ENCODE peak calls at places on chromosomes 4 and X, in seven cellular contexts. R, Q, X, O, S, G and J are unnamed samples.

GRCh38 chrX:118941147-118941546 is 33.3 kb upstream of the LONRF3 start:
- DNase-seq in S (no peak), Q (no peak), R (no peak), X (no peak), O (no peak), G (no peak), J (no peak)

GRCh38 chrX:40152706-40153334 is 55.1 kb upstream of the BCOR start:
- DNase-seq in O (peak; percentile 60), Q (peak; percentile 83), X (no peak), G (no peak), R (no peak), S (no peak), J (peak; percentile 39)

GRCh38 chr4:7186081-7186480 is 6.3 kb upstream of the SORCS2 start:
- DNase-seq in G (no peak), O (peak; percentile 55), R (no peak), S (no peak), X (peak; percentile 48), Q (peak; percentile 59), J (peak; percentile 59)

GRCh38 chr4:161564230-161564834 is 599.5 kb downstream of the FSTL5 start:
- DNase-seq in S (no peak), X (no peak), Q (no peak), G (no peak), R (no peak), O (no peak), J (no peak)

GRCh38 chr4:94446386-94446785 is 5.4 kb upstream of the PDLIM5 start:
- DNase-seq in R (no peak), O (no peak), X (no peak), Q (no peak), G (peak; percentile 86), S (peak; percentile 47), J (no peak)

GRCh38 chr4:174853629-174854028 is 24.6 kb upstream of the GLRA3 start:
- DNase-seq in O (no peak), R (no peak), S (no peak), G (no peak), X (no peak), Q (no peak), J (no peak)

GRCh38 chr4:180057891-180058643 is 2185.1 kb upstream of the TENM3 start:
- DNase-seq in X (peak; percentile 12), R (peak; percentile 68), Q (peak; percentile 69), S (no peak), O (peak; percentile 62), G (no peak), J (peak; percentile 59)

GRCh38 chr4:77036206-77036605 is 39.6 kb downstream of the CCNI start:
- DNase-seq in R (no peak), O (no peak), S (peak; percentile 78), G (peak; percentile 92), X (no peak), Q (no peak), J (no peak)

GRCh38 chrX:121036951-121037350 is 10.5 kb upstream of the GLUD2 start:
- DNase-seq in Q (no peak), R (no peak), S (no peak), X (no peak), G (no peak), O (no peak), J (no peak)

GRCh38 chrX:118974088-118974907 is at the start of gene LONRF3:
- DNase-seq in Q (peak; percentile 88), O (no peak), R (peak; percentile 2), G (peak; percentile 20), S (no peak), X (peak; percentile 66), J (peak; percentile 39)

GRCh38 chr4:119307606-119308005 is 14.3 kb downstream of the FABP2 start:
- DNase-seq in Q (no peak), R (no peak), G (no peak), S (no peak), O (no peak), X (no peak), J (no peak)

GRCh38 chrX:44945736-44946135 is 72.7 kb downstream of the KDM6A start:
- DNase-seq in Q (no peak), X (peak; percentile 13), S (no peak), O (no peak), G (no peak), R (no peak), J (no peak)

GRCh38 chrX:106726485-106727437 is at the start of gene RNF128:
- DNase-seq in S (no peak), O (peak; percentile 78), X (peak; percentile 8), R (no peak), G (peak; percentile 11), Q (peak; percentile 83), J (peak; percentile 61)

GRCh38 chrX:87621697-87622096 is 104.1 kb downstream of the KLHL4 start:
- DNase-seq in R (no peak), G (peak; percentile 34), O (no peak), X (no peak), Q (no peak), S (no peak), J (no peak)

GRCh38 chr4:40530961-40531635 is 98.6 kb downstream of the RBM47 start:
- DNase-seq in R (no peak), S (no peak), O (no peak), Q (no peak), X (no peak), G (no peak), J (no peak)

GRCh38 chr4:40531636-40532023 is 98.0 kb downstream of the RBM47 start:
- DNase-seq in Q (no peak), O (no peak), G (no peak), S (no peak), R (no peak), X (no peak), J (no peak)

GRCh38 chr4:40540801-40541200 is 88.9 kb downstream of the RBM47 start:
- DNase-seq in G (no peak), R (no peak), S (no peak), X (no peak), Q (no peak), O (no peak), J (no peak)

DNA sequence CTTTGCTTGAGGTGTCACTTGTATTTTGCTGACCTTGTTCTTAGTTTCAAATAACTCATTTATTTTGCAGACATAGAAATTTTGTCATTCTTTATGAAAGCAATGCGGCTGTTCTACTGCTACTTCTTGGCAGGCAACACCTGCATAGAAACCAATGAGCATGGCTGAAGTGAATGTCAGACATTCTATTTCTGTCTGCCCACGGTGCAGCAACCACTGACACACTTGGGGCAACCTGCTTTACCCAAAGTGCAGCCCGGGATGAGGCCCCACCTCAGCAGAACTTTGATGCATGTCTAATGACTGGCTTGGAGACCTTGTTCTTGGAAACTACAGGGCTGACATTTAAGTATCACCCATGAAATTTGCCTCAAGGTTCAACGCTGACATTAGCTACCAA is 93.6 kb downstream of the RBM47 start:
- DNase-seq in O (no peak), X (peak; percentile 8), R (peak; percentile 40), S (no peak), Q (no peak), G (no peak), J (no peak)
- TF ChIP-seq CTCF in O (no peak), X (no peak), R (no peak), S (no peak), Q (no peak), G (no peak), J (no peak)

DNA sequence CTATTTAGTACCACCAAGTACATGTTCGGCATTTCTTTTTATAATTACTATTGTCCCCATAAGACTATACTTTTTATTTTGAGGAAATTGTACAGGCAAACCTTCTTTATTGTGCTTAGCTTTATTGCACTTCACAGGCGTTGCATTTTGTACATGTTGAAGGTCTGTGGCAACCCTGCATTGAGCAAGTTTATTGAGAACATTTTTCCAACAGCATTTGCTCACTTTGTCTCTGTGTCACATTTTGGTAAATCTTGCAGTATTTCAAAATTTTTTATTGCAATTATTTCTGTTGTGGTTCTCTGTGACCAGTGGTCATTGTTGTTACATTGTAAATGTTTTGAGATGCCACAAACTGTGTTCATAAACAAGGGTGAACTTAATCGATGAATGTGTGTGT is 10.8 kb upstream of the CXCL5 start:
- DNase-seq in O (no peak), R (no peak), G (no peak), Q (no peak), X (no peak), S (no peak), J (no peak)
- TF ChIP-seq CTCF in O (no peak), R (no peak), G (no peak), Q (no peak), X (no peak), S (no peak), J (no peak)

GRCh38 chrX:131818297-131818936 is 204.7 kb upstream of the STK26 start:
- DNase-seq in X (no peak), Q (no peak), R (no peak), G (no peak), S (no peak), O (no peak), J (no peak)

GRCh38 chrX:131821945-131822622 is 201.0 kb upstream of the STK26 start:
- DNase-seq in O (no peak), S (no peak), Q (no peak), R (peak; percentile 67), X (no peak), G (peak; percentile 67), J (no peak)

GRCh38 chrX:131812847-131813825 is 210.0 kb upstream of the STK26 start:
- DNase-seq in X (peak; percentile 70), R (peak; percentile 78), Q (no peak), G (peak; percentile 58), S (no peak), O (no peak), J (no peak)

DNA sequence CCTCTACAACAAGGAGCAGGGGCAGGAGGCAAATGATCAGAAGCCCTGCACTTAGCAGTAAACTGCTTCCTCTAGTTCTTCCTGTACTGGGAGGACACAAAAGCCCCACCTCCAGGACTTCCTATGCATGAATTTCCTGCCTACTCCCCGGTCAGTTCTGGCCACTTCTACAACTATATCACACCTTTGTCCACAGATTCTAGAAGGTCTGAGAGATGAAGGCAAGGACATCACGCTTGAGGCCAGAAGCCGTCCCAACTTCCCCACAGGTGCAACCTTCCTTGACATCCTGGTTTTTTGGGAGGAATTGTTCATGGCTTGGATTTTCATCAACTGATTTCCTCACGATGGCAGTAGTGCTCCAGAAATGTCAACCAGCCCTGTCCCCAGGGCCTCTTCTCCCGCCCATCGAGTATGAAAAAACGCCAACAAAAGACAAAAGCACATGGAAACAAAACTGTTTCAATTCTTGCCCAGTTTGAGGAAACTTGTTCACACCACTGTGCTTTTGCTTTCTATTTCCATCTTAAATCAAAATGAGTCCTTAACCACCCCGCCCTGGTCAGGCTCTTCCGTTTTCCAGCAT is 206.5 kb upstream of the STK26 start:
- DNase-seq in R (peak; percentile 78), S (no peak), O (no peak), Q (no peak), G (peak; percentile 65), X (peak; percentile 58), J (no peak)
- TF ChIP-seq CTCF in R (peak; percentile 34), S (no peak), O (no peak), Q (peak; percentile 34), G (peak; percentile 52), X (no peak), J (no peak)

DNA sequence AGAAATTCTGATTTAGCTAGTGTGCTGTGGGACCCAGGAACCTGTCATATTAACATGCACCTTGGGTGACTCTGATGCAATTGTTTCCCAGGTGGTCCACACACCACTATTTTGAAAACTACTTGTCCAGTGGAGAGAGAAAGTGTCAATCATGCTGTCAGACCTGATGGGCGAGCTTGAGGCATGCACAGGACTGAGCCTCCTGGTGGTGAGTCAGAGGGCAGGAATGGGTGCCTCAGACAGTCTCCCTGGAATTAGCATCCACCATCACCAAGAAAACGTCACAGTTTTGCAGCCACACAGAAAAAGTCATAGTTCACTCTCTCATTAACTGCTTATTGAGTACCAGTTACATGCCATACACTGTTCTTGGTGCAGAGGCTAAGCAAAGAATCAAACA is 181.8 kb upstream of the MAOA start:
- DNase-seq in O (peak; percentile 49), S (no peak), R (no peak), Q (no peak), X (no peak), G (no peak), J (no peak)
- TF ChIP-seq CTCF in O (peak; percentile 58), S (no peak), R (no peak), Q (no peak), X (no peak), G (no peak), J (no peak)

GRCh38 chr4:20313237-20314030 is 61.7 kb downstream of the SLIT2 start:
- DNase-seq in G (no peak), X (peak; percentile 19), R (peak; percentile 1), S (no peak), Q (no peak), O (peak; percentile 84), J (peak; percentile 55)
- TF ChIP-seq CTCF in G (peak; percentile 36), X (no peak), R (peak; percentile 48), S (no peak), Q (no peak), O (peak; percentile 82), J (peak; percentile 46)